ENCODE peak calls at places on chromosome 13, in ten cellular contexts. W, Y, G, X, U, E, A, K, C and B are unnamed samples.

GRCh38 chr13:88071371-88071770 is 400.2 kb downstream of the SLITRK5 start:
- DNase-seq in W (no peak), Y (no peak), G (peak; percentile 12), X (no peak), U (no peak), E (no peak), A (no peak), K (no peak), C (no peak), B (no peak)

GRCh38 chr13:113584870-113585671 is 518 bp downstream of the TFDP1 start:
- DNase-seq in W (peak; percentile 65), Y (peak; percentile 21), G (peak; percentile 27), X (peak; percentile 39), U (peak; percentile 49), E (peak; percentile 47), A (no peak), K (no peak), C (peak; percentile 43), B (peak; percentile 36)

GRCh38 chr13:36130542-36131214 is 504 bp downstream of the DCLK1 start:
- DNase-seq in W (peak; percentile 68), Y (no peak), G (peak; percentile 29), X (no peak), U (peak; percentile 51), E (no peak), A (no peak), K (no peak), C (no peak), B (no peak)

GRCh38 chr13:52651880-52652169 is 811 bp upstream of the SUGT1 start:
- DNase-seq in W (no peak), Y (no peak), G (no peak), X (no peak), U (no peak), E (no peak), A (no peak), K (no peak), C (no peak), B (no peak)

GRCh38 chr13:113399755-113400149 is 35.8 kb upstream of the GRTP1 start:
- DNase-seq in W (no peak), Y (no peak), G (no peak), X (no peak), U (no peak), E (no peak), A (no peak), K (no peak), C (no peak), B (no peak)

GRCh38 chr13:21322988-21323387 is 136.1 kb downstream of the ZDHHC20 start:
- DNase-seq in W (no peak), Y (no peak), G (no peak), X (no peak), U (no peak), E (no peak), A (no peak), K (no peak), C (no peak), B (no peak)

GRCh38 chr13:113906566-113906965 is 42.7 kb upstream of the GAS6 start:
- DNase-seq in W (peak; percentile 49), Y (no peak), G (peak; percentile 26), X (no peak), U (peak; percentile 30), E (no peak), A (no peak), K (no peak), C (no peak), B (no peak)

GRCh38 chr13:65309906-65310305 is 1920.2 kb downstream of the PCDH9 start:
- DNase-seq in W (no peak), Y (no peak), G (no peak), X (no peak), U (no peak), E (no peak), A (no peak), K (no peak), C (no peak), B (no peak)

GRCh38 chr13:45548281-45548680 is 67.3 kb downstream of the ERICH6B start:
- DNase-seq in W (no peak), Y (no peak), G (no peak), X (no peak), U (no peak), E (no peak), A (no peak), K (no peak), C (no peak), B (no peak)

GRCh38 chr13:80082396-80083096 is 258.4 kb downstream of the SPRY2 start:
- DNase-seq in W (no peak), Y (peak; percentile 60), G (peak; percentile 83), X (no peak), U (no peak), E (peak; percentile 21), A (no peak), K (no peak), C (no peak), B (no peak)

GRCh38 chr13:109655206-109655600 is 131.2 kb downstream of the IRS2 start:
- DNase-seq in W (no peak), Y (no peak), G (no peak), X (no peak), U (no peak), E (no peak), A (no peak), K (peak; percentile 69), C (no peak), B (no peak)

GRCh38 chr13:106381083-106381482 is 154.4 kb downstream of the EFNB2 start:
- DNase-seq in W (no peak), Y (no peak), G (no peak), X (no peak), U (no peak), E (no peak), A (no peak), K (no peak), C (no peak), B (no peak)

GRCh38 chr13:88246239-88246638 is 575.1 kb downstream of the SLITRK5 start:
- DNase-seq in W (no peak), Y (no peak), G (no peak), X (no peak), U (no peak), E (no peak), A (no peak), K (no peak), C (no peak), B (no peak)

GRCh38 chr13:87147076-87147475 is 524.1 kb upstream of the SLITRK5 start:
- DNase-seq in W (no peak), Y (peak; percentile 25), G (peak; percentile 56), X (no peak), U (no peak), E (no peak), A (no peak), K (no peak), C (no peak), B (no peak)

GRCh38 chr13:78603240-78603947 is at the start of gene POU4F1:
- DNase-seq in W (no peak), Y (peak; percentile 47), G (peak; percentile 67), X (peak; percentile 70), U (peak; percentile 64), E (peak; percentile 56), A (no peak), K (no peak), C (peak; percentile 76), B (peak; percentile 92)

GRCh38 chr13:93190006-93190405 is 36.6 kb upstream of the GPC6 start:
- DNase-seq in W (no peak), Y (no peak), G (no peak), X (no peak), U (no peak), E (no peak), A (no peak), K (no peak), C (no peak), B (no peak)

GRCh38 chr13:39603424-39603947 is 493 bp upstream of the LHFPL6 start:
- DNase-seq in W (no peak), Y (no peak), G (no peak), X (no peak), U (no peak), E (no peak), A (no peak), K (no peak), C (no peak), B (no peak)

GRCh38 chr13:21478881-21479808 is 20.0 kb upstream of the ZDHHC20 start:
- DNase-seq in W (no peak), Y (peak; percentile 57), G (peak; percentile 73), X (peak; percentile 36), U (no peak), E (peak; percentile 41), A (no peak), K (peak; percentile 85), C (peak; percentile 80), B (peak; percentile 79)

GRCh38 chr13:94660695-94661324 is 51.5 kb downstream of the SOX21 start:
- DNase-seq in W (no peak), Y (no peak), G (no peak), X (no peak), U (no peak), E (no peak), A (no peak), K (no peak), C (no peak), B (peak; percentile 0)

GRCh38 chr13:20952838-20953237 is 50.3 kb upstream of the XPO4 start:
- DNase-seq in W (no peak), Y (no peak), G (no peak), X (no peak), U (no peak), E (no peak), A (no peak), K (no peak), C (no peak), B (no peak)

GRCh38 chr13:35472308-35473008 is 4.0 kb downstream of the MAB21L1 start:
- DNase-seq in W (no peak), Y (no peak), G (no peak), X (no peak), U (no peak), E (no peak), A (no peak), K (no peak), C (peak; percentile 7), B (no peak)

GRCh38 chr13:112071011-112071901 is 4.3 kb downstream of the SOX1 start:
- DNase-seq in W (no peak), Y (no peak), G (no peak), X (no peak), U (no peak), E (no peak), A (no peak), K (no peak), C (no peak), B (no peak)

GRCh38 chr13:46631184-46631542 is 78.2 kb downstream of the LRCH1 start:
- DNase-seq in W (no peak), Y (no peak), G (no peak), X (no peak), U (no peak), E (no peak), A (no peak), K (no peak), C (no peak), B (no peak)

GRCh38 chr13:31096624-31097302 is 64.9 kb downstream of the HSPH1 start:
- DNase-seq in W (no peak), Y (peak; percentile 68), G (no peak), X (no peak), U (no peak), E (no peak), A (no peak), K (no peak), C (no peak), B (no peak)

GRCh38 chr13:99432637-99433542 is 68.4 kb upstream of the TM9SF2 start:
- DNase-seq in W (no peak), Y (peak; percentile 34), G (peak; percentile 90), X (peak; percentile 93), U (no peak), E (peak; percentile 55), A (no peak), K (no peak), C (peak; percentile 70), B (peak; percentile 28)

GRCh38 chr13:33186851-33187250 is 98.7 kb downstream of the STARD13 start:
- DNase-seq in W (no peak), Y (no peak), G (peak; percentile 87), X (no peak), U (no peak), E (no peak), A (no peak), K (no peak), C (no peak), B (no peak)